ENCODE peak calls at places on chromosomes 4 and X, in nine cellular contexts. Q is GM12865, N is tibial nerve, V is astrocyte of the spinal cord, G is uterus, J is hepatocyte, R is ovary, Z is neural progenitor cell, H is PC-3. O is an unnamed sample.

GRCh38 chr4:100721490-100721889 is 203.7 kb upstream of the EMCN start:
- DNase-seq in V (no peak), Q (no peak), G (no peak), J (no peak), R (no peak), Z (no peak), H (no peak), N (no peak), O (no peak)

GRCh38 chr4:100168521-100168920 is 21.7 kb downstream of the DDIT4L start:
- DNase-seq in G (no peak), J (no peak), Z (no peak), H (no peak), V (no peak), Q (no peak), N (no peak), R (no peak), O (peak; percentile 35)

GRCh38 chr4:67877086-67877485 is 6.7 kb downstream of the TMPRSS11D start:
- DNase-seq in N (no peak), R (no peak), Q (no peak), H (no peak), V (no peak), J (no peak), Z (no peak), G (no peak), O (no peak)

GRCh38 chr4:168585168-168586091 is 88.6 kb downstream of the PALLD start:
- DNase-seq in Z (peak; percentile 91), N (peak; percentile 71), V (peak; percentile 87), H (peak; percentile 82), R (peak; percentile 77), Q (peak; percentile 35), J (peak; percentile 88), G (peak; percentile 89), O (peak; percentile 86)

GRCh38 chr4:25911356-25911755 is 2.7 kb upstream of the SMIM20 start:
- DNase-seq in J (no peak), G (no peak), H (no peak), Z (no peak), R (no peak), Q (no peak), V (no peak), N (no peak), O (no peak)

GRCh38 chrX:143669395-143669794 is 33.5 kb upstream of the SLITRK4 start:
- DNase-seq in Q (no peak), G (no peak), J (peak; percentile 8), V (peak; percentile 6), H (peak; percentile 53), R (no peak), Z (peak; percentile 2), N (no peak), O (peak; percentile 7)

GRCh38 chrX:15206306-15206705 is 63.6 kb downstream of the ASB9 start:
- DNase-seq in Z (no peak), J (no peak), N (no peak), G (no peak), H (no peak), R (no peak), Q (no peak), V (no peak), O (no peak)

GRCh38 chrX:40151211-40152172 is 53.7 kb upstream of the BCOR start:
- DNase-seq in N (no peak), J (peak; percentile 78), V (no peak), G (no peak), R (peak; percentile 67), Z (peak; percentile 72), Q (no peak), H (peak; percentile 55), O (no peak)

GRCh38 chr4:25900901-25901500 is 13.0 kb upstream of the SMIM20 start:
- DNase-seq in N (no peak), Z (no peak), V (no peak), H (no peak), R (no peak), G (no peak), Q (no peak), J (no peak), O (no peak)

GRCh38 chr4:7500404-7500803 is 65.7 kb upstream of the PSAPL1 start:
- DNase-seq in J (no peak), G (no peak), N (no peak), Q (no peak), V (no peak), Z (no peak), R (no peak), H (no peak), O (no peak)

GRCh38 chr4:89939994-89940393 is 45.3 kb downstream of the MMRN1 start:
- DNase-seq in Z (no peak), N (no peak), G (no peak), R (no peak), Q (no peak), J (peak; percentile 12), V (peak; percentile 60), H (no peak), O (peak; percentile 10)

GRCh38 chrX:113973706-113974105 is 610.2 kb upstream of the HTR2C start:
- DNase-seq in V (no peak), R (no peak), N (no peak), G (no peak), Q (no peak), Z (no peak), J (no peak), H (no peak), O (no peak)

GRCh38 chr4:10753856-10754384 is 69.4 kb upstream of the CLNK start:
- DNase-seq in Q (no peak), R (no peak), G (no peak), V (no peak), N (no peak), J (no peak), H (no peak), Z (no peak), O (no peak)

GRCh38 chrX:155028192-155028591 is 1.5 kb downstream of the FUNDC2 start:
- DNase-seq in N (no peak), H (peak; percentile 29), Z (peak; percentile 4), G (no peak), Q (peak; percentile 40), J (no peak), R (no peak), V (no peak), O (no peak)

DNA sequence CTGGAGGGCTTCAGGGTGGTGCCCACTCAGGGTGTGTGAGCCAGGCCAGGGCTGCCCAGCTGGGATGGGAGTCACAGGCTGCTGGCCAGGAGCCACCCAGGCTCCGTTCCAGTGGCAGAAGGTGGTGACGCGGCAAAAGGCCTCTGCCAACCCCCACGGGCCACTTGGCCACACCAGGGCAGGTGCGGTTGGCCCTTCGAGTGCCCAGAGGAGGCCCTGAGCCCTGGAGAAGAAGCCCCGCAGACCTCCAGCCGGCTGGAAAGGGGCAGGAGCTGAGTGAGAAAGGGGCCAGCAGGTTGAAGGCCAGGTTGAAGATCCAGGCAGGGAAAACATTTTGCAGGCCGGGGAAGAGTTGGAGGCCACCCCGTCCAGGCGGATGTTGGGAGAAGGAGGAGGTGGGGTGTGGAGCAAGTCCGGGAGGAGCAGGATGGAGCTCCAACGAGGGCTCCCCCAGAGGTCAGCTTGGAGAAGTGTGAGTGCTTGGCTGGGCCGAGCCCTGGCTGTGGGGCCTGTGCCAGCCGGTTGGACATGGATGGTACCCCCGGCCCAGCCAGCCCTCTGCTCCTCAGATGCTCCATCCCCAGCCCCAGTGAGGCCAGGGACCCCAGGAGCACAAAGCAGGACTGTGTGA is 2.8 kb upstream of the CPLX1 start:
- DNase-seq in R (no peak), J (no peak), H (no peak), G (no peak), Q (no peak), N (no peak), Z (peak; percentile 45), V (no peak), O (no peak)
- TF ChIP-seq CTCF in R (no peak), J (no peak), H (peak; percentile 15), G (no peak), Q (no peak), N (no peak), Z (peak; percentile 21), V (no peak), O (peak; percentile 14)

DNA sequence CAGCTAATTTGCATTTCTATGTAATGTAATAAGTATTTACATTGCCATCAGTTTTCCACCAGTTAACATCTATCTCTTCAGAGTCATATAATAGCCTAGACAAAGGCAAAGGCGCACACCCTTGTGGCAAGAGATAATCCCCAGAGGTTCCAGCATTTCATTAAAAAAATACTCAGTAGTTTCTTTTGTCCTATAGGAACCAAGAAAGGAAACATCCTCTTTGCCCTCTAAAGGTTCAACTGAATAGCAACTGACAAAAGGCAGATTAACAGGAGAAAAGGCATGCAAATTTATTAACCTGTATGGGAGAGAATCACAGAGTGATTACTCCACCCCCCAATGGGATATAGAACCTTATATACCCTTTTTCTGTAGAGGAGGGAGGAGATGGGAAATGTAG is 48.4 kb downstream of the MAGEB17 start:
- DNase-seq in Q (no peak), J (no peak), G (no peak), H (no peak), Z (peak; percentile 79), V (no peak), R (no peak), N (no peak), O (no peak)
- H3K4me3 ChIP-seq in Q (no peak overlapping the region), J (no peak overlapping the region), G (no peak overlapping the region), H (no peak overlapping the region), Z (no peak overlapping the region), V (no peak overlapping the region), R (no peak overlapping the region), N (no peak overlapping the region), O (no peak overlapping the region)

GRCh38 chr4:183505556-183506388 is 914 bp downstream of the ING2 start:
- DNase-seq in V (peak; percentile 91), R (peak; percentile 87), H (peak; percentile 71), Q (peak; percentile 87), Z (peak; percentile 93), G (peak; percentile 83), J (peak; percentile 93), N (peak; percentile 66), O (peak; percentile 88)

GRCh38 chr4:183503497-183504063 is 1.3 kb upstream of the ING2 start:
- DNase-seq in N (no peak), V (no peak), G (no peak), H (peak; percentile 35), Z (no peak), J (no peak), Q (peak; percentile 7), R (no peak), O (no peak)

GRCh38 chr4:183504930-183505555 is at the start of gene ING2:
- DNase-seq in V (no peak), Q (no peak), Z (peak; percentile 91), H (no peak), J (peak; percentile 90), R (peak; percentile 54), G (peak; percentile 44), N (no peak), O (no peak)

GRCh38 chr4:183506389-183506735 is 1.5 kb downstream of the ING2 start:
- DNase-seq in G (no peak), H (no peak), Q (no peak), R (no peak), J (no peak), V (no peak), N (no peak), Z (no peak), O (no peak)

GRCh38 chr4:183504064-183504929 is 561 bp upstream of the ING2 start:
- DNase-seq in H (peak; percentile 95), G (peak; percentile 99), Z (peak; percentile 99), V (peak; percentile 99), N (peak; percentile 98), R (peak; percentile 99), Q (peak; percentile 99), J (peak; percentile 100), O (peak; percentile 98)
- TF ChIP-seq CTCF in H (no peak), G (peak; percentile 19), Z (peak; percentile 14), V (no peak), N (peak; percentile 59), R (peak; percentile 53), Q (no peak), J (peak; percentile 53), O (peak; percentile 1)

DNA sequence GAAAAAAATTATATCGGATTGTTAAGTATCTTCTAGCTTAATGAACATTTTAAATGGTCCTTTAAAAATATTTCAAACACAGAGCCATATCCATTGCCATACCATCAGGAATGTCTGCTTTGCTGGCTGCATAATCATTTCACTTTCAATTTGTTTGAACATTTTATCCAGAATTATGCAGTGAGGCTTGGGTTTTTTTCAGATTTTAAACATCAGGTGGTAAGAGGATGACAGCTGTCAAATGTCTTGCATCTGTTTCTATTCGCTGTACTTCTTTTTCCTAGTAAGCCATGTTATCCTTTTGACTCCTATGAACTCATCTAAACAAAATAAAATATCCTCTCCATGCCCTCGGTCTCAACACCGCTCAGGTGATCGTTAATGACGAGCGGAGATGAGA is 802 bp downstream of the RFC1 start:
- DNase-seq in R (no peak), V (no peak), H (no peak), N (no peak), G (no peak), J (no peak), Z (no peak), Q (no peak), O (no peak)
- H3K4me3 ChIP-seq in R (peak overlapping the region; percentile 80), V (peak overlapping the region; percentile 75), H (peak overlapping the region; percentile 94), N (peak overlapping the region; percentile 88), G (peak overlapping the region; percentile 84), J (peak overlapping the region; percentile 66), Z (peak overlapping the region; percentile 89), Q (peak overlapping the region; percentile 79), O (peak overlapping the region; percentile 98)